ENCODE peak calls at places on chromosomes 16 and 17, in seven cellular contexts. S, H, N, Q, R, M and P are unnamed samples.

GRCh38 chr17:3888343-3889171 is 4.3 kb downstream of the CAMKK1 start:
- DNase-seq in S (no peak), H (no peak), N (no peak), Q (peak; percentile 96), R (peak; percentile 73), M (no peak), P (no peak)

GRCh38 chr17:64252831-64253230 is 10.2 kb downstream of the TEX2 start:
- DNase-seq in S (no peak), H (no peak), N (no peak), Q (peak; percentile 55), R (no peak), M (no peak), P (no peak)

GRCh38 chr16:55496509-55497145 is 12.2 kb upstream of the LPCAT2 start:
- DNase-seq in S (no peak), H (no peak), N (no peak), Q (no peak), R (no peak), M (no peak), P (no peak)

GRCh38 chr16:58026139-58026704 is 668 bp downstream of the MMP15 start:
- DNase-seq in S (no peak), H (no peak), N (no peak), Q (peak; percentile 69), R (no peak), M (peak; percentile 71), P (no peak)

GRCh38 chr16:61858996-61859395 is 177.2 kb downstream of the CDH8 start:
- DNase-seq in S (no peak), H (no peak), N (no peak), Q (peak; percentile 1), R (no peak), M (no peak), P (no peak)

GRCh38 chr17:76408037-76408849 is 23.8 kb downstream of the SPHK1 start:
- DNase-seq in S (peak; percentile 75), H (peak; percentile 73), N (peak; percentile 50), Q (peak; percentile 77), R (no peak), M (peak; percentile 76), P (peak; percentile 34)

GRCh38 chr17:41421116-41421515 is 3.3 kb downstream of the KRT37 start:
- DNase-seq in S (no peak), H (no peak), N (no peak), Q (peak; percentile 72), R (no peak), M (no peak), P (no peak)

GRCh38 chr17:17275991-17276390 is 5.1 kb downstream of the COPS3 start:
- DNase-seq in S (no peak), H (no peak), N (no peak), Q (no peak), R (no peak), M (no peak), P (peak; percentile 22)

GRCh38 chr17:31369266-31369665 is 22.2 kb upstream of the RAB11FIP4 start:
- DNase-seq in S (no peak), H (no peak), N (no peak), Q (no peak), R (no peak), M (no peak), P (no peak)

GRCh38 chr16:78576941-78577340 is 477.5 kb downstream of the WWOX start:
- DNase-seq in S (no peak), H (no peak), N (no peak), Q (no peak), R (no peak), M (no peak), P (no peak)

GRCh38 chr17:33277436-33278100 is 15.5 kb downstream of the ASIC2 start:
- DNase-seq in S (no peak), H (no peak), N (no peak), Q (no peak), R (no peak), M (peak; percentile 21), P (no peak)

GRCh38 chr17:27526603-27527002 is 70.4 kb downstream of the KSR1 start:
- DNase-seq in S (no peak), H (no peak), N (peak; percentile 32), Q (no peak), R (no peak), M (no peak), P (peak; percentile 65)

GRCh38 chr17:65627892-65628622 is 66.6 kb upstream of the AXIN2 start:
- DNase-seq in S (no peak), H (no peak), N (no peak), Q (peak; percentile 89), R (no peak), M (peak; percentile 57), P (no peak)

GRCh38 chr17:77330602-77331081 is 189.9 kb downstream of the SEC14L1 start:
- DNase-seq in S (no peak), H (no peak), N (no peak), Q (no peak), R (no peak), M (no peak), P (no peak)

GRCh38 chr16:85429776-85430522 is 183.2 kb upstream of the GSE1 start:
- DNase-seq in S (no peak), H (no peak), N (no peak), Q (no peak), R (no peak), M (peak; percentile 0), P (no peak)

GRCh38 chr16:73171380-73171779 is 123.5 kb upstream of the ZFHX3 start:
- DNase-seq in S (no peak), H (no peak), N (no peak), Q (no peak), R (no peak), M (no peak), P (no peak)

GRCh38 chr17:79667746-79668145 is 56.9 kb upstream of the RBFOX3 start:
- DNase-seq in S (no peak), H (no peak), N (no peak), Q (no peak), R (no peak), M (no peak), P (no peak)

GRCh38 chr16:51429041-51429440 is 278.0 kb upstream of the SALL1 start:
- DNase-seq in S (no peak), H (no peak), N (no peak), Q (no peak), R (no peak), M (no peak), P (no peak)

GRCh38 chr17:55487727-55488436 is 23.4 kb downstream of the SMIM36 start:
- DNase-seq in S (no peak), H (no peak), N (no peak), Q (peak; percentile 3), R (no peak), M (no peak), P (no peak)

GRCh38 chr17:74163271-74163821 is 40.1 kb upstream of the RPL38 start:
- DNase-seq in S (no peak), H (no peak), N (no peak), Q (no peak), R (no peak), M (no peak), P (peak; percentile 4)

GRCh38 chr17:42918902-42919521 is 18.4 kb downstream of the G6PC1 start:
- DNase-seq in S (no peak), H (no peak), N (no peak), Q (no peak), R (no peak), M (peak; percentile 23), P (no peak)

GRCh38 chr16:56515665-56516064 is 4.2 kb downstream of the BBS2 start:
- DNase-seq in S (no peak), H (no peak), N (no peak), Q (no peak), R (no peak), M (no peak), P (peak; percentile 61)

GRCh38 chr17:6701719-6702118 is 11.4 kb downstream of the SLC13A5 start:
- DNase-seq in S (peak; percentile 74), H (peak; percentile 72), N (no peak), Q (peak; percentile 38), R (no peak), M (peak; percentile 22), P (no peak)

GRCh38 chr17:8151641-8152111 is 528 bp downstream of the PER1 start:
- DNase-seq in S (no peak), H (peak; percentile 56), N (no peak), Q (peak; percentile 78), R (peak; percentile 64), M (no peak), P (no peak)

GRCh38 chr17:81292450-81292849 is 2.7 kb downstream of the SLC38A10 start:
- DNase-seq in S (no peak), H (no peak), N (no peak), Q (no peak), R (no peak), M (no peak), P (no peak)

GRCh38 chr17:3636154-3636907 is at the start of the genes CTNS and SHPK:
- DNase-seq in S (peak; percentile 100), H (peak; percentile 98), N (peak; percentile 93), Q (peak; percentile 98), R (peak; percentile 94), M (peak; percentile 93), P (peak; percentile 99)

GRCh38 chr17:19019041-19019941 is 14.7 kb upstream of the FAM83G start:
- DNase-seq in S (no peak), H (no peak), N (no peak), Q (no peak), R (no peak), M (no peak), P (no peak)

GRCh38 chr17:75516619-75517276 is 420 bp downstream of the TSEN54 start:
- DNase-seq in S (no peak), H (peak; percentile 74), N (no peak), Q (peak; percentile 56), R (no peak), M (peak; percentile 57), P (no peak)

GRCh38 chr17:49191407-49191916 is 18.9 kb downstream of the GNGT2 start:
- DNase-seq in S (no peak), H (no peak), N (no peak), Q (no peak), R (no peak), M (no peak), P (no peak)